ENCODE peak calls at places on chromosomes 5 and 9, in five cellular contexts. V is astrocyte of the spinal cord, L is IMR-90, J is HCT116, O is AG10803. U is an unnamed sample.

GRCh38 chr9:97176206-97176605 is 131.3 kb upstream of the CCDC180 start:
- DNase-seq in V (no peak), L (no peak), J (no peak), O (no peak), U (peak)

GRCh38 chr5:67234671-67235176 is 38.1 kb upstream of the CD180 start:
- DNase-seq in V (peak), L (peak), J (no peak), O (peak), U (peak)

GRCh38 chr5:9209846-9210547 is 335.9 kb downstream of the SEMA5A start:
- DNase-seq in V (no peak), L (peak), J (no peak), O (peak), U (peak)

GRCh38 chr5:83472508-83473343 is 1.2 kb downstream of the VCAN start:
- DNase-seq in V (peak), L (no peak), J (no peak), O (peak), U (no peak)

GRCh38 chr5:177366528-177367322 is 9.0 kb downstream of the RGS14 start:
- DNase-seq in V (peak), L (peak), J (no peak), O (peak), U (peak)

GRCh38 chr9:35826071-35826701 is 2.3 kb downstream of the FAM221B start:
- DNase-seq in V (peak), L (peak), J (peak), O (peak), U (peak)

GRCh38 chr9:5557606-5558587 is 47.6 kb downstream of the PDCD1LG2 start:
- DNase-seq in V (peak), L (no peak), J (no peak), O (peak), U (no peak)

GRCh38 chr5:136212252-136212721 is 19.3 kb upstream of the SMIM32 start:
- DNase-seq in V (no peak), L (peak), J (peak), O (peak), U (peak)

GRCh38 chr9:121253821-121254471 is 14.0 kb upstream of the GSN start:
- DNase-seq in V (no peak), L (no peak), J (no peak), O (no peak), U (no peak)

GRCh38 chr5:102036927-102037326 is 259.2 kb downstream of the SLCO4C1 start:
- DNase-seq in V (no peak), L (no peak), J (no peak), O (no peak), U (no peak)

GRCh38 chr5:177539411-177539810 is 15.0 kb downstream of the FAM193B start:
- DNase-seq in V (no peak), L (peak), J (no peak), O (peak), U (peak)

GRCh38 chr5:80125962-80126480 is 90.9 kb downstream of the THBS4 start:
- DNase-seq in V (peak), L (peak), J (peak), O (peak), U (peak)

GRCh38 chr5:150700600-150701377 is at the start of gene RBM22:
- DNase-seq in V (peak), L (peak), J (peak), O (peak), U (peak)

GRCh38 chr9:129140397-129141065 is 29.3 kb downstream of the PTPA start:
- DNase-seq in V (peak), L (peak), J (no peak), O (peak), U (peak)

GRCh38 chr9:107587175-107587963 is 97.8 kb upstream of the KLF4 start:
- DNase-seq in V (no peak), L (no peak), J (no peak), O (no peak), U (no peak)

GRCh38 chr5:600551-601541 is 11.3 kb upstream of the CEP72 start:
- DNase-seq in V (no peak), L (no peak), J (no peak), O (no peak), U (no peak)

GRCh38 chr5:126917918-126918623 is 112.3 kb downstream of the MARCHF3 start:
- DNase-seq in V (peak), L (peak), J (no peak), O (peak), U (peak)

GRCh38 chr5:125083932-125084331 is 337.5 kb upstream of the ZNF608 start:
- DNase-seq in V (peak), L (peak), J (no peak), O (peak), U (peak)

GRCh38 chr5:173710528-173710927 is 94.1 kb upstream of the BOD1 start:
- DNase-seq in V (no peak), L (no peak), J (no peak), O (no peak), U (no peak)

GRCh38 chr9:4833781-4834560 is 41.2 kb downstream of the RCL1 start:
- DNase-seq in V (no peak), L (peak), J (no peak), O (peak), U (peak)

GRCh38 chr5:68362331-68362730 is 146.8 kb downstream of the PIK3R1 start:
- DNase-seq in V (no peak), L (no peak), J (no peak), O (no peak), U (no peak)

GRCh38 chr9:13705356-13705755 is 425.9 kb upstream of the MPDZ start:
- DNase-seq in V (no peak), L (no peak), J (no peak), O (no peak), U (no peak)

GRCh38 chr9:90851444-90851843 is 49.8 kb downstream of the SYK start:
- DNase-seq in V (no peak), L (no peak), J (no peak), O (no peak), U (no peak)
- TF ChIP-seq CTCF in V (no peak), L (no peak), J (no peak), O (no peak), U (no peak)

GRCh38 chr9:92949266-92949982 is 2.1 kb downstream of the FGD3 start:
- DNase-seq in V (no peak), L (no peak), J (no peak), O (no peak), U (peak)

GRCh38 chr9:92950359-92950955 is 3.1 kb downstream of the FGD3 start:
- DNase-seq in V (no peak), L (no peak), J (no peak), O (no peak), U (peak)

GRCh38 chr9:92954886-92955285 is 7.6 kb downstream of the FGD3 start:
- DNase-seq in V (no peak), L (no peak), J (no peak), O (no peak), U (no peak)

GRCh38 chr9:92952861-92953620 is 5.7 kb downstream of the FGD3 start:
- DNase-seq in V (no peak), L (no peak), J (no peak), O (no peak), U (peak)

DNA sequence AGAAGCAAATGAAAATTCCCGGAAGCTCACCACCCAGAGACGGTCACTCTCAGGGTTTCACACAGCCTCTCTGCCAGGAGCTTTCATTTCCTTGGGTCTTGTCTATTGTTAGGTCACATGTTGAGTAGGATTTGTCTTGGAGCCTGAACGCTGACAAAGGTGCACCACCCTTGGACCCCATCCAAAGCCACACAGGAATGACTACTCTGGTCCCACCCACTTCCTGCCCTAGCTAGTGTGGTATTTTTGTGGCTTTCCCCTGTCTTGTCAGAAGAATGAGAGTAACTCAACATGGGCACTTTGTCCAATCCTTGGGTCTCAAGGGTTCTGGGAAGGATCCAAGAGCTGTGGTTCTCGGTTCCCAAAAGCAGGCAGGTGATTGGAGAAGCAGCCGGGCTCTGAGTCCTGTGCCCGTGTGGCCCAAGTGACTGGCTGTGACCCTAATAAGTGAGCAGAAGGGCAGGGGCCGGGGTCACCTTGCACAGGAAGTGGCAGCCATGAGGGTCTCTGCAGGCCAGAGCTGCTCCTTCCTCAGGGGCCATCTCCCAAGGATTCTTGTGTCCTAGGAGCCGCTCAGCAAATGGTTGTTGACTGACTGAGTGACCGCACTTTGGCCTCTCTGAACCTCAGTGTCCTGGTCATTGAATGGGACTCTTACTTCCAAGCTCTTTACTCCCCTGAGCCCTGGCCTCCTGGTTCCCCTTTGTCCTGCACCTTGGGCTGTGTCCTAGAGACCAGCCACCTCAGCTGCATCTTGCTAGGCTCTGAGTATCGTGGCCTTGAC is 6.9 kb downstream of the FGD3 start:
- DNase-seq in V (peak), L (no peak), J (peak), O (peak), U (peak)
- H3K4me3 ChIP-seq in V (no peak), L (no peak), J (peak), O (no peak), U (no peak)

GRCh38 chr5:56142620-56143431 is 90.3 kb downstream of the ANKRD55 start:
- DNase-seq in V (no peak), L (no peak), J (no peak), O (no peak), U (peak)
- TF ChIP-seq CTCF in V (no peak), L (no peak), J (no peak), O (no peak), U (no peak)

DNA sequence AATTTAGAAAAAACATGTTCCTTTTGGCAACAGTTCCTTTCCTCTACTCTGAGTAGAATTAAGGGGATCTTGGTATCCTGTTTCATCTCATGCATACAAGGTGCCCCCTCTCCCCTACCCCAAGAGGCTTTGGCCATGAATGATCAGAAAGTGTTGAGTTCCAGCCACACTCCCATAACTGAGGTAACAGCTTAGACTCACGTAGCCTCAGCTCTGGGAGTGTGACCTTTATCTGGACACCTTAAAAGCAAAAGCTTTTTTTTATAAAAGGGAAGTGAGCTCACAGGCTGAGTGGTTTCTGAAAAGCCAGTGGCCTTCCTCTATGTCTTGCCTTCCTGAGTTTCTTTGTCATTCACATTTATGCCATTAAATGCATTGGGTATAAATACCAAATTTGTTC is 900 bp upstream of the HAVCR2 start:
- DNase-seq in V (no peak), L (no peak), J (no peak), O (no peak), U (no peak)
- H3K4me3 ChIP-seq in V (no peak), L (no peak), J (no peak), O (no peak), U (no peak)

DNA sequence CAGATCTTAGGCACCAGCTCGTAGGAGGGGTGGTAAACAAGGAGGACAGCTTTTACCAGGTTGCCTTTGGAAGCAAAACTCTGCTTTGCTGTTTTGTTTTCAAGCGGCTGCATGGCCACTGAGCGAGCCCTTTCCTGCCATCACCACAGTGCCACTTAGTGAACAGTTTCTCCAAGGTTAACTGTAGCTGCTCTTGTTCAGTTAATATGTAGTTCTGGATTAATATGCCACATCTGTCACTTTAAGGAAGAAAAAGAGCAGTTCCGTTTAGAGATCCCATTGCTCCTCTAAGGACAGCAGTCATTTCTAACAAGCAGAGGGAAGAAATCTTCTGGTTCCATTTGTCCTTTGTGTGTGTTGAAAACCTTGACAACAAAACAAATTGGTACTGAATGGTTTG is 10.4 kb upstream of the ABL1 start:
- DNase-seq in V (no peak), L (no peak), J (no peak), O (no peak), U (no peak)
- TF ChIP-seq CTCF in V (no peak), L (no peak), J (no peak), O (no peak), U (no peak)

GRCh38 chr9:126804198-126804695 is 593 bp upstream of the ZBTB43 start:
- DNase-seq in V (no peak), L (no peak), J (no peak), O (no peak), U (no peak)
- H3K4me3 ChIP-seq in V (peak), L (peak), J (peak), O (peak), U (peak)

GRCh38 chr9:99192786-99193465 is 28.8 kb downstream of the ALG2 start:
- DNase-seq in V (no peak), L (peak), J (no peak), O (no peak), U (peak)
- TF ChIP-seq CTCF in V (peak), L (peak), J (no peak), O (peak), U (peak)

U was measured in epithelial cell of esophagus.